ENCODE peak calls at places on chromosomes 6 and 20, in four cellular contexts. B, U, O and G are unnamed samples.

GRCh38 chr6:1390071-1390804 is 862 bp downstream of the FOXF2 start:
- DNase-seq in U (no peak), B (no peak), O (no peak), G (peak; percentile 72)

GRCh38 chr20:64244281-64244805 is 11.2 kb upstream of the PCMTD2 start:
- DNase-seq in U (no peak), B (no peak), O (no peak), G (no peak)

GRCh38 chr6:22401206-22401605 is 104.4 kb upstream of the PRL start:
- DNase-seq in O (no peak), B (no peak), U (no peak), G (no peak)

GRCh38 chr6:126180585-126180984 is 159.3 kb upstream of the CENPW start:
- DNase-seq in U (no peak), O (peak; percentile 25), B (peak; percentile 52), G (no peak)

GRCh38 chr6:41222513-41222912 is 5.6 kb upstream of the TREML4 start:
- DNase-seq in B (no peak), O (no peak), U (no peak), G (no peak)

GRCh38 chr6:169654590-169655391 is 47.0 kb downstream of the WDR27 start:
- DNase-seq in U (no peak), O (no peak), B (no peak), G (no peak)

GRCh38 chr6:4614637-4615036 is 161.6 kb upstream of the CDYL start:
- DNase-seq in O (no peak), U (no peak), B (no peak), G (no peak)

GRCh38 chr6:34791164-34791841 is 580 bp upstream of the BLTP3A start:
- DNase-seq in U (peak; percentile 58), O (no peak), B (peak; percentile 62), G (peak; percentile 73)

GRCh38 chr6:3838992-3839867 is 9.9 kb upstream of the FAM50B start:
- DNase-seq in U (no peak), B (peak; percentile 95), O (no peak), G (no peak)

GRCh38 chr20:46757754-46758678 is 48.6 kb downstream of the SLC2A10 start:
- DNase-seq in U (peak; percentile 81), B (peak; percentile 59), O (peak; percentile 30), G (peak; percentile 84)

GRCh38 chr6:124131259-124131658 is 327.6 kb downstream of the NKAIN2 start:
- DNase-seq in O (no peak), U (no peak), B (peak; percentile 62), G (no peak)

GRCh38 chr6:33593414-33593727 is 13.3 kb upstream of the BAK1 start:
- DNase-seq in U (no peak), O (no peak), B (no peak), G (no peak)

GRCh38 chr6:39471954-39472659 is 149.6 kb upstream of the KCNK16 start:
- DNase-seq in O (peak; percentile 45), B (no peak), U (no peak), G (no peak)

GRCh38 chr20:59008715-59009336 is 1.8 kb upstream of the CTSZ start:
- DNase-seq in B (no peak), O (no peak), U (no peak), G (no peak)

GRCh38 chr20:6644818-6645620 is 122.5 kb upstream of the BMP2 start:
- DNase-seq in B (no peak), O (no peak), U (no peak), G (no peak)

GRCh38 chr6:70375882-70376281 is 37.4 kb upstream of the FAM135A start:
- DNase-seq in B (peak; percentile 12), U (peak; percentile 43), O (no peak), G (no peak)

GRCh38 chr6:45611502-45611901 is 233.8 kb upstream of the SUPT3H start:
- DNase-seq in B (no peak), U (no peak), O (no peak), G (no peak)

GRCh38 chr6:151680846-151681425 is 126.5 kb upstream of the ESR1 start:
- DNase-seq in O (no peak), U (no peak), B (no peak), G (no peak)

GRCh38 chr6:142893088-142893487 is 51.9 kb downstream of the HIVEP2 start:
- DNase-seq in B (no peak), O (no peak), U (no peak), G (no peak)

GRCh38 chr6:126182650-126183311 is 157.1 kb upstream of the CENPW start:
- DNase-seq in U (no peak), B (peak; percentile 83), O (peak; percentile 26), G (no peak)

GRCh38 chr6:159966981-159967380 is 1.9 kb upstream of the IGF2R start:
- DNase-seq in B (no peak), U (no peak), O (no peak), G (no peak)

GRCh38 chr20:56299362-56299761 is 50.8 kb downstream of the MC3R start:
- DNase-seq in B (no peak), U (peak; percentile 39), O (no peak), G (no peak)

GRCh38 chr20:32206383-32207210 is 946 bp downstream of the PLAGL2 start:
- DNase-seq in O (no peak), U (no peak), B (no peak), G (no peak)

GRCh38 chr6:105831321-105831720 is 254.8 kb upstream of the PRDM1 start:
- DNase-seq in O (no peak), U (no peak), B (no peak), G (no peak)

GRCh38 chr6:70390067-70390466 is 23.2 kb upstream of the FAM135A start:
- DNase-seq in O (no peak), B (peak; percentile 60), U (no peak), G (no peak)

GRCh38 chr6:72665599-72665998 is 43.7 kb downstream of the KCNQ5 start:
- DNase-seq in U (no peak), B (no peak), O (no peak), G (no peak)

GRCh38 chr20:18132663-18133062 is 5.0 kb upstream of the KAT14 start:
- DNase-seq in B (no peak), O (no peak), U (no peak), G (no peak)

GRCh38 chr6:14857501-14857900 is 388.4 kb upstream of the JARID2 start:
- DNase-seq in O (no peak), B (no peak), U (no peak), G (no peak)

GRCh38 chr6:43698584-43699349 is 11.2 kb upstream of the MRPS18A start:
- DNase-seq in O (no peak), U (no peak), B (no peak), G (no peak)

DNA sequence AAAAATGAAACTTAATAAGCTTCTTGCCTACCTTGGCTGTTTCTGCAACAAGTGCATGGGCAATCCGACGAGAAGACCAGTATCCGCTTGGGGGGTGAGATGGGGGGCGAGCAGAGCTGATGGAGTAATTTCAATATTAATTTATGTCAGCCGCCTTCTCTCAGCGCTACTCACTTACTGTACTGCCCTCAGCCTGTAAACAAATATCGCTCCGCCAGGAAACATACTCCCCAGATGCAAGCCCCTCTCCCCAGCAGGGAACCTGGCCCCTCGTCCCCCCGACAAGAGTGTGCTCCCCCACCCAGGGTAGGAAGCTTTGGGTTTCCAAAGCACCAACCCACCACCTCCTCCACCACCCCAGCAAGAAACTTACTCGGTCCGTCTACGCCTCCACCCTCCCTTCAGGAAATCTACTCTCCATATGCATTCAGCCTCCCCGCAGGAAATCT is 556 bp downstream of the TRERF1 start:
- DNase-seq in B (no peak), U (no peak), O (no peak), G (no peak)
- TF ChIP-seq BRCA1 in B (no peak), U (no peak), O (no peak), G (no peak)

GRCh38 chr6:96980142-96980541 is 55.6 kb downstream of the KLHL32 start:
- DNase-seq in U (no peak), O (no peak), B (no peak), G (no peak)
- TF ChIP-seq POLR2AphosphoS5 in U (no peak), O (no peak), B (no peak), G (no peak)

GRCh38 chr6:12459945-12460800 is 170.0 kb downstream of the EDN1 start:
- DNase-seq in O (no peak), U (no peak), B (no peak), G (no peak)
- TF ChIP-seq EP300 in O (no peak), U (no peak), B (no peak), G (no peak)

GRCh38 chr6:37048851-37049734 is 43.6 kb downstream of the FGD2 start:
- DNase-seq in U (peak; percentile 56), O (peak; percentile 53), B (no peak), G (no peak)

GRCh38 chr6:37051138-37052026 is 45.9 kb downstream of the FGD2 start:
- DNase-seq in B (peak; percentile 70), U (peak; percentile 88), O (peak; percentile 59), G (peak; percentile 47)

GRCh38 chr6:37050854-37051137 is 45.3 kb downstream of the FGD2 start:
- DNase-seq in B (no peak), U (no peak), O (no peak), G (no peak)

GRCh38 chr6:37049735-37049989 is 44.2 kb downstream of the FGD2 start:
- DNase-seq in O (no peak), U (no peak), B (no peak), G (no peak)

GRCh38 chr6:37049990-37050853 is 44.8 kb downstream of the FGD2 start:
- DNase-seq in U (peak; percentile 67), B (no peak), O (no peak), G (no peak)
- TF ChIP-seq BRCA1 in U (no peak), B (no peak), O (no peak), G (no peak)

GRCh38 chr20:35601021-35601973 is 14.3 kb upstream of the SPAG4 start:
- DNase-seq in U (peak; percentile 85), O (no peak), B (peak; percentile 35), G (no peak)
- TF ChIP-seq POLR2AphosphoS5 in U (no peak), O (no peak), B (no peak), G (no peak)

GRCh38 chr6:20242397-20242796 is 30.1 kb upstream of the MBOAT1 start:
- DNase-seq in B (no peak), O (no peak), U (no peak), G (no peak)
- TF ChIP-seq EP300 in B (no peak), O (no peak), U (no peak), G (no peak)

GRCh38 chr20:11451793-11452291 is 465.9 kb upstream of the BTBD3 start:
- DNase-seq in B (no peak), U (no peak), O (no peak), G (no peak)
- TF ChIP-seq BRCA1 in B (no peak), U (no peak), O (no peak), G (no peak)

GRCh38 chr20:11624704-11625103 is 293.0 kb upstream of the BTBD3 start:
- DNase-seq in B (no peak), U (no peak), O (no peak), G (no peak)
- TF ChIP-seq POLR2AphosphoS5 in B (no peak), U (no peak), O (no peak), G (no peak)